ENCODE peak calls at places on chromosomes 4 and X, in ten cellular contexts. One of them, this sample, is unnamed.

GRCh38 chr4:78166582-78166981 is 109.5 kb downstream of the FRAS1 start:
- DNase-seq in endothelial cell of umbilical vein: no peak
- DNase-seq in uterus: no peak
- DNase-seq in heart left ventricle: no peak
- DNase-seq in WERI-Rb-1: no peak
- DNase-seq in chondrocyte: no peak
- DNase-seq in GM12865: no peak
- DNase-seq in cardiac muscle cell: no peak
- DNase-seq in PC-9: no peak
- DNase-seq in CD4-positive, alpha-beta T cell: no peak
- DNase-seq in this sample: no peak

GRCh38 chr4:139152249-139152648 is 24.8 kb downstream of the ELF2 start:
- DNase-seq in endothelial cell of umbilical vein: no peak
- DNase-seq in uterus: no peak
- DNase-seq in WERI-Rb-1: no peak
- DNase-seq in PC-9: no peak
- DNase-seq in GM12865: no peak
- DNase-seq in chondrocyte: no peak
- DNase-seq in CD4-positive, alpha-beta T cell: no peak
- DNase-seq in heart left ventricle: no peak
- DNase-seq in cardiac muscle cell: no peak
- DNase-seq in this sample: no peak

GRCh38 chr4:109735566-109736454 is 5.9 kb upstream of the PLA2G12A start:
- DNase-seq in heart left ventricle: no peak
- DNase-seq in WERI-Rb-1: peak; percentile 20
- DNase-seq in cardiac muscle cell: peak; percentile 67
- DNase-seq in GM12865: no peak
- DNase-seq in chondrocyte: no peak
- DNase-seq in CD4-positive, alpha-beta T cell: no peak
- DNase-seq in endothelial cell of umbilical vein: no peak
- DNase-seq in uterus: no peak
- DNase-seq in PC-9: no peak
- DNase-seq in this sample: no peak

GRCh38 chr4:4490041-4490440 is 51.8 kb downstream of the STX18 start:
- DNase-seq in PC-9: no peak
- DNase-seq in endothelial cell of umbilical vein: no peak
- DNase-seq in chondrocyte: no peak
- DNase-seq in CD4-positive, alpha-beta T cell: no peak
- DNase-seq in heart left ventricle: no peak
- DNase-seq in WERI-Rb-1: no peak
- DNase-seq in uterus: no peak
- DNase-seq in GM12865: peak; percentile 17
- DNase-seq in cardiac muscle cell: peak; percentile 41
- DNase-seq in this sample: no peak

GRCh38 chrX:108439961-108440696 is 491 bp downstream of the COL4A5 start:
- DNase-seq in cardiac muscle cell: peak; percentile 41
- DNase-seq in CD4-positive, alpha-beta T cell: no peak
- DNase-seq in endothelial cell of umbilical vein: peak; percentile 55
- DNase-seq in uterus: peak; percentile 16
- DNase-seq in heart left ventricle: no peak
- DNase-seq in WERI-Rb-1: no peak
- DNase-seq in GM12865: no peak
- DNase-seq in PC-9: no peak
- DNase-seq in chondrocyte: no peak
- DNase-seq in this sample: peak; percentile 59

GRCh38 chr4:120209706-120210105 is 143.1 kb upstream of the MAD2L1 start:
- DNase-seq in PC-9: no peak
- DNase-seq in CD4-positive, alpha-beta T cell: no peak
- DNase-seq in WERI-Rb-1: no peak
- DNase-seq in GM12865: peak; percentile 9
- DNase-seq in endothelial cell of umbilical vein: no peak
- DNase-seq in chondrocyte: no peak
- DNase-seq in cardiac muscle cell: no peak
- DNase-seq in uterus: no peak
- DNase-seq in heart left ventricle: no peak
- DNase-seq in this sample: no peak

GRCh38 chrX:17679820-17680219 is 57.5 kb upstream of the SCML1 start:
- DNase-seq in cardiac muscle cell: no peak
- DNase-seq in PC-9: peak; percentile 25
- DNase-seq in chondrocyte: no peak
- DNase-seq in endothelial cell of umbilical vein: no peak
- DNase-seq in WERI-Rb-1: no peak
- DNase-seq in uterus: no peak
- DNase-seq in CD4-positive, alpha-beta T cell: no peak
- DNase-seq in GM12865: no peak
- DNase-seq in heart left ventricle: no peak
- DNase-seq in this sample: no peak

GRCh38 chrX:794311-794710 is 163.7 kb downstream of the SHOX start:
- DNase-seq in WERI-Rb-1: no peak
- DNase-seq in CD4-positive, alpha-beta T cell: no peak
- DNase-seq in endothelial cell of umbilical vein: no peak
- DNase-seq in cardiac muscle cell: no peak
- DNase-seq in heart left ventricle: no peak
- DNase-seq in PC-9: no peak
- DNase-seq in uterus: no peak
- DNase-seq in chondrocyte: no peak
- DNase-seq in GM12865: no peak
- DNase-seq in this sample: no peak

GRCh38 chr4:42618018-42618417 is 38.9 kb downstream of the ATP8A1 start:
- DNase-seq in endothelial cell of umbilical vein: no peak
- DNase-seq in chondrocyte: no peak
- DNase-seq in cardiac muscle cell: no peak
- DNase-seq in CD4-positive, alpha-beta T cell: no peak
- DNase-seq in uterus: no peak
- DNase-seq in GM12865: no peak
- DNase-seq in PC-9: no peak
- DNase-seq in WERI-Rb-1: no peak
- DNase-seq in heart left ventricle: no peak
- DNase-seq in this sample: no peak

GRCh38 chr4:124203613-124204284 is 508.8 kb downstream of the ANKRD50 start:
- DNase-seq in CD4-positive, alpha-beta T cell: no peak
- DNase-seq in WERI-Rb-1: no peak
- DNase-seq in cardiac muscle cell: peak; percentile 76
- DNase-seq in heart left ventricle: no peak
- DNase-seq in GM12865: no peak
- DNase-seq in uterus: no peak
- DNase-seq in endothelial cell of umbilical vein: peak; percentile 37
- DNase-seq in chondrocyte: no peak
- DNase-seq in PC-9: no peak
- DNase-seq in this sample: no peak

GRCh38 chrX:112368371-112368770 is 285.8 kb upstream of the TRPC5 start:
- DNase-seq in uterus: no peak
- DNase-seq in heart left ventricle: no peak
- DNase-seq in endothelial cell of umbilical vein: no peak
- DNase-seq in PC-9: no peak
- DNase-seq in WERI-Rb-1: peak; percentile 39
- DNase-seq in CD4-positive, alpha-beta T cell: no peak
- DNase-seq in cardiac muscle cell: no peak
- DNase-seq in GM12865: no peak
- DNase-seq in chondrocyte: no peak
- DNase-seq in this sample: peak; percentile 14
- TF ChIP-seq CTCF in uterus: no peak
- TF ChIP-seq CTCF in heart left ventricle: no peak
- TF ChIP-seq CTCF in endothelial cell of umbilical vein: no peak
- TF ChIP-seq CTCF in PC-9: no peak
- TF ChIP-seq CTCF in WERI-Rb-1: peak; percentile 72
- TF ChIP-seq CTCF in CD4-positive, alpha-beta T cell: no peak
- TF ChIP-seq CTCF in cardiac muscle cell: no peak
- TF ChIP-seq CTCF in GM12865: peak; percentile 17
- TF ChIP-seq CTCF in chondrocyte: peak; percentile 39
- TF ChIP-seq CTCF in this sample: peak; percentile 49

GRCh38 chr4:102501176-102501634 is at the start of gene NFKB1:
- DNase-seq in cardiac muscle cell: peak; percentile 88
- DNase-seq in CD4-positive, alpha-beta T cell: peak; percentile 56
- DNase-seq in chondrocyte: peak; percentile 72
- DNase-seq in uterus: peak; percentile 56
- DNase-seq in endothelial cell of umbilical vein: peak; percentile 81
- DNase-seq in PC-9: peak; percentile 35
- DNase-seq in heart left ventricle: peak; percentile 79
- DNase-seq in WERI-Rb-1: peak; percentile 62
- DNase-seq in GM12865: peak; percentile 93
- DNase-seq in this sample: no peak
- TF ChIP-seq CTCF in cardiac muscle cell: no peak
- TF ChIP-seq CTCF in CD4-positive, alpha-beta T cell: no peak
- TF ChIP-seq CTCF in chondrocyte: no peak
- TF ChIP-seq CTCF in uterus: no peak
- TF ChIP-seq CTCF in endothelial cell of umbilical vein: no peak
- TF ChIP-seq CTCF in PC-9: no peak
- TF ChIP-seq CTCF in heart left ventricle: no peak
- TF ChIP-seq CTCF in WERI-Rb-1: no peak
- TF ChIP-seq CTCF in GM12865: no peak
- TF ChIP-seq CTCF in this sample: no peak

GRCh38 chr4:56255820-56256219 is 131.5 kb downstream of the AASDH start:
- DNase-seq in CD4-positive, alpha-beta T cell: no peak
- DNase-seq in chondrocyte: no peak
- DNase-seq in GM12865: no peak
- DNase-seq in uterus: no peak
- DNase-seq in endothelial cell of umbilical vein: no peak
- DNase-seq in WERI-Rb-1: no peak
- DNase-seq in cardiac muscle cell: no peak
- DNase-seq in heart left ventricle: no peak
- DNase-seq in PC-9: no peak
- DNase-seq in this sample: no peak
- TF ChIP-seq CTCF in CD4-positive, alpha-beta T cell: no peak
- TF ChIP-seq CTCF in chondrocyte: no peak
- TF ChIP-seq CTCF in GM12865: no peak
- TF ChIP-seq CTCF in uterus: no peak
- TF ChIP-seq CTCF in endothelial cell of umbilical vein: no peak
- TF ChIP-seq CTCF in WERI-Rb-1: peak; percentile 13
- TF ChIP-seq CTCF in cardiac muscle cell: no peak
- TF ChIP-seq CTCF in heart left ventricle: no peak
- TF ChIP-seq CTCF in PC-9: no peak
- TF ChIP-seq CTCF in this sample: no peak

GRCh38 chrX:92232182-92232581 is 453.0 kb downstream of the PCDH11X start:
- DNase-seq in endothelial cell of umbilical vein: no peak
- DNase-seq in heart left ventricle: no peak
- DNase-seq in chondrocyte: no peak
- DNase-seq in CD4-positive, alpha-beta T cell: no peak
- DNase-seq in WERI-Rb-1: no peak
- DNase-seq in uterus: no peak
- DNase-seq in cardiac muscle cell: peak; percentile 6
- DNase-seq in GM12865: no peak
- DNase-seq in PC-9: no peak
- DNase-seq in this sample: no peak
- TF ChIP-seq CTCF in endothelial cell of umbilical vein: no peak
- TF ChIP-seq CTCF in heart left ventricle: no peak
- TF ChIP-seq CTCF in chondrocyte: peak; percentile 81
- TF ChIP-seq CTCF in CD4-positive, alpha-beta T cell: no peak
- TF ChIP-seq CTCF in WERI-Rb-1: peak; percentile 49
- TF ChIP-seq CTCF in uterus: no peak
- TF ChIP-seq CTCF in cardiac muscle cell: no peak
- TF ChIP-seq CTCF in GM12865: peak; percentile 5
- TF ChIP-seq CTCF in PC-9: peak; percentile 60
- TF ChIP-seq CTCF in this sample: peak; percentile 60

GRCh38 chr4:149031399-149031798 is 589.2 kb upstream of the NR3C2 start:
- DNase-seq in uterus: no peak
- DNase-seq in chondrocyte: no peak
- DNase-seq in heart left ventricle: no peak
- DNase-seq in WERI-Rb-1: no peak
- DNase-seq in CD4-positive, alpha-beta T cell: no peak
- DNase-seq in cardiac muscle cell: peak; percentile 9
- DNase-seq in GM12865: peak; percentile 22
- DNase-seq in PC-9: no peak
- DNase-seq in endothelial cell of umbilical vein: peak; percentile 50
- DNase-seq in this sample: no peak
- TF ChIP-seq CTCF in uterus: no peak
- TF ChIP-seq CTCF in chondrocyte: peak; percentile 50
- TF ChIP-seq CTCF in heart left ventricle: peak; percentile 42
- TF ChIP-seq CTCF in WERI-Rb-1: peak; percentile 40
- TF ChIP-seq CTCF in CD4-positive, alpha-beta T cell: no peak
- TF ChIP-seq CTCF in cardiac muscle cell: peak; percentile 21
- TF ChIP-seq CTCF in GM12865: peak; percentile 29
- TF ChIP-seq CTCF in PC-9: peak; percentile 62
- TF ChIP-seq CTCF in endothelial cell of umbilical vein: peak; percentile 53
- TF ChIP-seq CTCF in this sample: peak; percentile 22

GRCh38 chr4:57303012-57303751 is 193.0 kb upstream of the IGFBP7 start:
- DNase-seq in cardiac muscle cell: peak; percentile 3
- DNase-seq in GM12865: no peak
- DNase-seq in PC-9: peak; percentile 51
- DNase-seq in CD4-positive, alpha-beta T cell: no peak
- DNase-seq in uterus: no peak
- DNase-seq in heart left ventricle: no peak
- DNase-seq in WERI-Rb-1: peak; percentile 35
- DNase-seq in chondrocyte: no peak
- DNase-seq in endothelial cell of umbilical vein: peak; percentile 28
- DNase-seq in this sample: no peak
- TF ChIP-seq CTCF in cardiac muscle cell: no peak
- TF ChIP-seq CTCF in GM12865: no peak
- TF ChIP-seq CTCF in PC-9: no peak
- TF ChIP-seq CTCF in CD4-positive, alpha-beta T cell: no peak
- TF ChIP-seq CTCF in uterus: no peak
- TF ChIP-seq CTCF in heart left ventricle: peak; percentile 22
- TF ChIP-seq CTCF in WERI-Rb-1: no peak
- TF ChIP-seq CTCF in chondrocyte: peak; percentile 40
- TF ChIP-seq CTCF in endothelial cell of umbilical vein: no peak
- TF ChIP-seq CTCF in this sample: no peak

GRCh38 chr4:2046031-2046961 is 12.8 kb upstream of the NAT8L start:
- DNase-seq in GM12865: no peak
- DNase-seq in endothelial cell of umbilical vein: no peak
- DNase-seq in CD4-positive, alpha-beta T cell: no peak
- DNase-seq in WERI-Rb-1: no peak
- DNase-seq in chondrocyte: no peak
- DNase-seq in uterus: no peak
- DNase-seq in cardiac muscle cell: no peak
- DNase-seq in PC-9: no peak
- DNase-seq in heart left ventricle: no peak
- DNase-seq in this sample: no peak
- TF ChIP-seq CTCF in GM12865: no peak
- TF ChIP-seq CTCF in endothelial cell of umbilical vein: no peak
- TF ChIP-seq CTCF in CD4-positive, alpha-beta T cell: no peak
- TF ChIP-seq CTCF in WERI-Rb-1: no peak
- TF ChIP-seq CTCF in chondrocyte: no peak
- TF ChIP-seq CTCF in uterus: no peak
- TF ChIP-seq CTCF in cardiac muscle cell: peak; percentile 32
- TF ChIP-seq CTCF in PC-9: no peak
- TF ChIP-seq CTCF in heart left ventricle: no peak
- TF ChIP-seq CTCF in this sample: no peak

GRCh38 chr4:41160010-41160789 is 54.1 kb downstream of the APBB2 start:
- DNase-seq in CD4-positive, alpha-beta T cell: no peak
- DNase-seq in heart left ventricle: peak; percentile 63
- DNase-seq in WERI-Rb-1: peak; percentile 38
- DNase-seq in GM12865: no peak
- DNase-seq in cardiac muscle cell: peak; percentile 93
- DNase-seq in PC-9: peak; percentile 85
- DNase-seq in chondrocyte: no peak
- DNase-seq in endothelial cell of umbilical vein: peak; percentile 98
- DNase-seq in uterus: peak; percentile 68
- DNase-seq in this sample: no peak
- TF ChIP-seq CTCF in CD4-positive, alpha-beta T cell: no peak
- TF ChIP-seq CTCF in heart left ventricle: no peak
- TF ChIP-seq CTCF in WERI-Rb-1: no peak
- TF ChIP-seq CTCF in GM12865: no peak
- TF ChIP-seq CTCF in cardiac muscle cell: no peak
- TF ChIP-seq CTCF in PC-9: no peak
- TF ChIP-seq CTCF in chondrocyte: no peak
- TF ChIP-seq CTCF in endothelial cell of umbilical vein: no peak
- TF ChIP-seq CTCF in uterus: no peak
- TF ChIP-seq CTCF in this sample: no peak

GRCh38 chr4:127000846-127001245 is 631.9 kb upstream of the INTU start:
- DNase-seq in heart left ventricle: no peak
- DNase-seq in uterus: no peak
- DNase-seq in WERI-Rb-1: no peak
- DNase-seq in PC-9: no peak
- DNase-seq in GM12865: no peak
- DNase-seq in chondrocyte: no peak
- DNase-seq in CD4-positive, alpha-beta T cell: no peak
- DNase-seq in cardiac muscle cell: no peak
- DNase-seq in endothelial cell of umbilical vein: no peak
- DNase-seq in this sample: no peak
- TF ChIP-seq CTCF in heart left ventricle: no peak
- TF ChIP-seq CTCF in uterus: no peak
- TF ChIP-seq CTCF in WERI-Rb-1: no peak
- TF ChIP-seq CTCF in PC-9: no peak
- TF ChIP-seq CTCF in GM12865: no peak
- TF ChIP-seq CTCF in chondrocyte: no peak
- TF ChIP-seq CTCF in CD4-positive, alpha-beta T cell: no peak
- TF ChIP-seq CTCF in cardiac muscle cell: no peak
- TF ChIP-seq CTCF in endothelial cell of umbilical vein: no peak
- TF ChIP-seq CTCF in this sample: no peak